ENCODE peak calls at places on chromosomes 2 and 18, in nine cellular contexts. K is activated T-cell treated with anti-CD3 and anti-CD28 coated beads, Interleukin-2, amount 50 U/mL, for 72 hours; I is prostate gland; M is HT-29; G is amygdala; V is amniotic stem cell; H is tibial artery; Q is Calu3; P is OCI-M1. J is an unnamed sample.

GRCh38 chr2:176814740-176815367 is 397.7 kb upstream of the HNRNPA3 start:
- DNase-seq in K (no peak), I (no peak), M (no peak), G (no peak), V (peak), H (no peak), Q (no peak), P (peak), J (no peak)

GRCh38 chr2:144152817-144153271 is 367.1 kb downstream of the ZEB2 start:
- DNase-seq in K (no peak), I (no peak), M (no peak), G (no peak), V (peak), H (no peak), Q (no peak), P (peak), J (no peak)

GRCh38 chr2:8500124-8501054 is 181.5 kb upstream of the ID2 start:
- DNase-seq in K (no peak), I (peak), M (peak), G (no peak), V (no peak), H (no peak), Q (no peak), P (no peak), J (no peak)

GRCh38 chr2:54531558-54531957 is 75.4 kb downstream of the SPTBN1 start:
- DNase-seq in K (no peak), I (no peak), M (peak), G (no peak), V (no peak), H (no peak), Q (peak), P (no peak), J (no peak)

GRCh38 chr2:30273574-30273929 is 42.2 kb downstream of the LBH start:
- DNase-seq in K (peak), I (no peak), M (no peak), G (no peak), V (no peak), H (no peak), Q (no peak), P (no peak), J (no peak)

GRCh38 chr2:79860233-79861058 is 347.6 kb downstream of the CTNNA2 start:
- DNase-seq in K (no peak), I (no peak), M (peak), G (no peak), V (no peak), H (no peak), Q (no peak), P (peak), J (no peak)

GRCh38 chr2:127680706-127681287 is 5.5 kb upstream of the LIMS2 start:
- DNase-seq in K (no peak), I (no peak), M (no peak), G (no peak), V (no peak), H (no peak), Q (no peak), P (no peak), J (no peak)

GRCh38 chr2:240670402-240670801 is 12.3 kb downstream of the AQP12B start:
- DNase-seq in K (no peak), I (no peak), M (no peak), G (no peak), V (no peak), H (no peak), Q (no peak), P (no peak), J (no peak)

GRCh38 chr2:16338026-16338425 is 327.6 kb downstream of the CYRIA start:
- DNase-seq in K (no peak), I (no peak), M (no peak), G (no peak), V (no peak), H (no peak), Q (no peak), P (no peak), J (no peak)

GRCh38 chr2:159946326-159946992 is 116.0 kb downstream of the PLA2R1 start:
- DNase-seq in K (no peak), I (no peak), M (no peak), G (no peak), V (peak), H (no peak), Q (no peak), P (no peak), J (no peak)

GRCh38 chr18:58354791-58355190 is 274.1 kb downstream of the ALPK2 start:
- DNase-seq in K (no peak), I (no peak), M (no peak), G (no peak), V (no peak), H (no peak), Q (no peak), P (no peak), J (no peak)

GRCh38 chr2:27860111-27860510 is 30.1 kb downstream of the RBKS start:
- DNase-seq in K (no peak), I (no peak), M (no peak), G (no peak), V (no peak), H (no peak), Q (no peak), P (no peak), J (no peak)

GRCh38 chr2:230749111-230749510 is 36.5 kb downstream of the CAB39 start:
- DNase-seq in K (no peak), I (no peak), M (no peak), G (no peak), V (no peak), H (no peak), Q (no peak), P (no peak), J (no peak)

GRCh38 chr2:148927010-148927409 is 52.0 kb downstream of the KIF5C start:
- DNase-seq in K (peak), I (no peak), M (no peak), G (no peak), V (no peak), H (no peak), Q (peak), P (peak), J (no peak)

GRCh38 chr2:231334179-231334930 is 61.2 kb upstream of the B3GNT7 start:
- DNase-seq in K (no peak), I (no peak), M (peak), G (no peak), V (no peak), H (no peak), Q (no peak), P (no peak), J (no peak)

GRCh38 chr2:181991171-181991885 is 5.7 kb downstream of the PPP1R1C start:
- DNase-seq in K (no peak), I (no peak), M (no peak), G (no peak), V (no peak), H (no peak), Q (no peak), P (peak), J (no peak)

GRCh38 chr2:158740591-158740990 is 54.5 kb upstream of the DAPL1 start:
- DNase-seq in K (no peak), I (no peak), M (no peak), G (no peak), V (no peak), H (no peak), Q (no peak), P (no peak), J (no peak)

GRCh38 chr2:215684448-215685217 is 248.8 kb upstream of the FN1 start:
- DNase-seq in K (no peak), I (no peak), M (no peak), G (no peak), V (no peak), H (no peak), Q (no peak), P (no peak), J (no peak)

GRCh38 chr2:12317853-12318426 is 398.8 kb upstream of the TRIB2 start:
- DNase-seq in K (no peak), I (peak), M (no peak), G (no peak), V (peak), H (peak), Q (no peak), P (no peak), J (peak)

GRCh38 chr2:12617853-12618252 is 98.9 kb upstream of the TRIB2 start:
- DNase-seq in K (no peak), I (no peak), M (no peak), G (no peak), V (no peak), H (no peak), Q (no peak), P (no peak), J (no peak)

GRCh38 chr18:70781860-70782453 is 493.1 kb downstream of the SOCS6 start:
- DNase-seq in K (peak), I (no peak), M (peak), G (peak), V (no peak), H (peak), Q (peak), P (peak), J (no peak)

GRCh38 chr2:196988599-196988998 is 62.1 kb upstream of the PGAP1 start:
- DNase-seq in K (no peak), I (no peak), M (no peak), G (no peak), V (no peak), H (no peak), Q (no peak), P (peak), J (no peak)

GRCh38 chr2:161067846-161068245 is 92.4 kb upstream of the TANK start:
- DNase-seq in K (no peak), I (no peak), M (no peak), G (no peak), V (no peak), H (no peak), Q (no peak), P (peak), J (no peak)

GRCh38 chr2:177909962-177910361 is 162.6 kb downstream of the PDE11A start:
- DNase-seq in K (no peak), I (no peak), M (no peak), G (no peak), V (no peak), H (no peak), Q (no peak), P (no peak), J (no peak)

GRCh38 chr2:172296267-172297046 is 130.9 kb upstream of the ITGA6 start:
- DNase-seq in K (no peak), I (no peak), M (no peak), G (no peak), V (no peak), H (no peak), Q (no peak), P (no peak), J (no peak)

GRCh38 chr2:26274058-26274613 is 29.4 kb downstream of the HADHB start:
- DNase-seq in K (no peak), I (peak), M (peak), G (no peak), V (no peak), H (peak), Q (peak), P (peak), J (peak)

GRCh38 chr18:59861009-59861408 is 38.8 kb upstream of the PMAIP1 start:
- DNase-seq in K (no peak), I (no peak), M (no peak), G (no peak), V (no peak), H (no peak), Q (no peak), P (peak), J (no peak)

GRCh38 chr2:8251291-8251690 is 430.6 kb upstream of the ID2 start:
- DNase-seq in K (no peak), I (no peak), M (no peak), G (no peak), V (no peak), H (no peak), Q (no peak), P (no peak), J (no peak)

GRCh38 chr2:207558106-207558505 is 28.3 kb downstream of the CREB1 start:
- DNase-seq in K (no peak), I (no peak), M (no peak), G (no peak), V (peak), H (no peak), Q (no peak), P (peak), J (no peak)

GRCh38 chr18:8721716-8722115 is 16.4 kb downstream of the MTCL1 start:
- DNase-seq in K (no peak), I (no peak), M (peak), G (no peak), V (no peak), H (no peak), Q (peak), P (no peak), J (no peak)

GRCh38 chr2:66171530-66171929 is 263.4 kb upstream of the MEIS1 start:
- DNase-seq in K (no peak), I (peak), M (no peak), G (no peak), V (no peak), H (no peak), Q (no peak), P (no peak), J (no peak)

GRCh38 chr2:37711308-37711731 is 39.9 kb upstream of the CDC42EP3 start:
- DNase-seq in K (peak), I (no peak), M (peak), G (no peak), V (peak), H (no peak), Q (peak), P (peak), J (no peak)

GRCh38 chr18:80171190-80171872 is 62.3 kb downstream of the ADNP2 start:
- DNase-seq in K (peak), I (peak), M (no peak), G (peak), V (peak), H (no peak), Q (peak), P (no peak), J (peak)

GRCh38 chr18:12026562-12026961 is 45.3 kb downstream of the IMPA2 start:
- DNase-seq in K (no peak), I (no peak), M (no peak), G (no peak), V (no peak), H (no peak), Q (no peak), P (no peak), J (no peak)